ENCODE peak calls at places on chromosomes 5 and 9, in ten cellular contexts. O is activated naive CD8-positive, alpha-beta T cell treated with anti-CD3 and anti-CD28 coated beads, Interleukin-2, amount 50 U/mL, for 24 hours; X is cardiac fibroblast; I is RWPE1; A is stimulated activated CD8-positive, alpha-beta memory T cell treated with anti-CD3 and anti-CD28 coated beads, Interleukin-4, amount 100 ng/mL, for 1 hour; G is GM19239; J is iPS-NIHi11; P is NCI-H1436; L is activated CD4-positive, alpha-beta T cell treated with anti-CD3 and anti-CD28 coated beads, Interleukin-2, amount 50 U/mL, for 48 hours; Z is Calu3. S is an unnamed sample.

GRCh38 chr9:99173570-99174504 is 47.9 kb downstream of the ALG2 start:
- DNase-seq in O (no peak), X (no peak), I (no peak), A (no peak), G (no peak), J (no peak), P (no peak), L (no peak), Z (peak), S (no peak)

GRCh38 chr5:65728219-65728618 is 6.2 kb downstream of the NLN start:
- DNase-seq in O (no peak), X (no peak), I (no peak), A (no peak), G (no peak), J (no peak), P (no peak), L (no peak), Z (no peak), S (no peak)

GRCh38 chr5:40490464-40491083 is 189.1 kb upstream of the PTGER4 start:
- DNase-seq in O (no peak), X (peak), I (no peak), A (no peak), G (no peak), J (no peak), P (no peak), L (no peak), Z (no peak), S (no peak)

GRCh38 chr5:33737697-33738096 is 154.1 kb downstream of the ADAMTS12 start:
- DNase-seq in O (no peak), X (no peak), I (no peak), A (no peak), G (no peak), J (no peak), P (no peak), L (no peak), Z (no peak), S (no peak)

GRCh38 chr9:13810510-13810909 is 503.4 kb downstream of the NFIB start:
- DNase-seq in O (no peak), X (peak), I (no peak), A (no peak), G (no peak), J (no peak), P (no peak), L (no peak), Z (no peak), S (no peak)

GRCh38 chr9:109249615-109250014 is 71.2 kb downstream of the EPB41L4B start:
- DNase-seq in O (no peak), X (no peak), I (no peak), A (no peak), G (no peak), J (peak), P (no peak), L (no peak), Z (no peak), S (no peak)

GRCh38 chr5:143362828-143363227 is 40.7 kb downstream of the NR3C1 start:
- DNase-seq in O (no peak), X (no peak), I (no peak), A (no peak), G (no peak), J (no peak), P (no peak), L (no peak), Z (no peak), S (no peak)

GRCh38 chr9:90807006-90807405 is 5.4 kb downstream of the SYK start:
- DNase-seq in O (no peak), X (no peak), I (no peak), A (no peak), G (no peak), J (no peak), P (no peak), L (no peak), Z (no peak), S (no peak)

GRCh38 chr5:123460296-123460729 is 37.1 kb upstream of the CEP120 start:
- DNase-seq in O (peak), X (peak), I (peak), A (no peak), G (no peak), J (peak), P (no peak), L (no peak), Z (peak), S (peak)

GRCh38 chr5:75050415-75050814 is 1.9 kb downstream of the GCNT4 start:
- DNase-seq in O (peak), X (peak), I (no peak), A (no peak), G (no peak), J (peak), P (no peak), L (no peak), Z (peak), S (peak)

GRCh38 chr5:5979362-5979760 is 399.0 kb downstream of the MED10 start:
- DNase-seq in O (no peak), X (peak), I (no peak), A (no peak), G (no peak), J (no peak), P (no peak), L (no peak), Z (no peak), S (no peak)

GRCh38 chr9:8718121-8718725 is 918.6 kb upstream of the DMAC1 start:
- DNase-seq in O (no peak), X (peak), I (no peak), A (no peak), G (no peak), J (no peak), P (no peak), L (no peak), Z (no peak), S (no peak)

GRCh38 chr5:60945760-60946253 is 802 bp downstream of the NDUFAF2 start:
- DNase-seq in O (peak), X (peak), I (peak), A (no peak), G (no peak), J (peak), P (no peak), L (no peak), Z (no peak), S (peak)

GRCh38 chr5:151896041-151896691 is 28.5 kb downstream of the GLRA1 start:
- DNase-seq in O (no peak), X (peak), I (peak), A (no peak), G (no peak), J (peak), P (no peak), L (no peak), Z (peak), S (no peak)

GRCh38 chr9:13557724-13558123 is 278.2 kb upstream of the MPDZ start:
- DNase-seq in O (no peak), X (no peak), I (no peak), A (no peak), G (no peak), J (no peak), P (no peak), L (no peak), Z (no peak), S (no peak)

GRCh38 chr5:135883441-135883840 is 12.2 kb downstream of the IL9 start:
- DNase-seq in O (no peak), X (no peak), I (no peak), A (no peak), G (no peak), J (peak), P (no peak), L (no peak), Z (peak), S (peak)

S was measured in stimulated activated naive CD8-positive, alpha-beta T cell treated with anti-CD3 and anti-CD28 coated beads, Interleukin-15, Interleukin-2, amounts not matched to agents 100 U/mL and 50 U/mL, for 24 hours.